ENCODE peak calls at places on chromosome 12, in seven cellular contexts. Z, D, E, A, N, Q and C are unnamed samples.

GRCh38 chr12:60535363-60535762 is 939.5 kb downstream of the SLC16A7 start:
- DNase-seq in Z (no peak), D (no peak), E (no peak), A (no peak), N (no peak), Q (no peak), C (no peak)

GRCh38 chr12:120092531-120093335 is 23.8 kb downstream of the RAB35 start:
- DNase-seq in Z (no peak), D (no peak), E (no peak), A (no peak), N (no peak), Q (no peak), C (no peak)

GRCh38 chr12:83040339-83040738 is 353.6 kb downstream of the TMTC2 start:
- DNase-seq in Z (no peak), D (no peak), E (no peak), A (no peak), N (no peak), Q (no peak), C (no peak)

GRCh38 chr12:116278667-116279066 is 1.2 kb upstream of the MED13L start:
- DNase-seq in Z (no peak), D (no peak), E (no peak), A (no peak), N (no peak), Q (no peak), C (no peak)

GRCh38 chr12:110105961-110106540 is 18.1 kb upstream of the IFT81 start:
- DNase-seq in Z (no peak), D (no peak), E (no peak), A (no peak), N (no peak), Q (no peak), C (no peak)

GRCh38 chr12:29737616-29738015 is 46.1 kb downstream of the TMTC1 start:
- DNase-seq in Z (no peak), D (no peak), E (no peak), A (no peak), N (no peak), Q (no peak), C (no peak)

GRCh38 chr12:916240-916639 is 33.3 kb downstream of the RAD52 start:
- DNase-seq in Z (peak; percentile 56), D (no peak), E (no peak), A (no peak), N (peak; percentile 11), Q (peak; percentile 78), C (no peak)

GRCh38 chr12:34257093-34257492 is 234.8 kb downstream of the ALG10 start:
- DNase-seq in Z (no peak), D (no peak), E (no peak), A (no peak), N (no peak), Q (no peak), C (no peak)

GRCh38 chr12:52004042-52004648 is 2.6 kb upstream of the TAMALIN start:
- DNase-seq in Z (peak; percentile 33), D (no peak), E (peak; percentile 40), A (no peak), N (no peak), Q (no peak), C (no peak)

GRCh38 chr12:38887770-38888169 is 17.6 kb downstream of the CPNE8 start:
- DNase-seq in Z (no peak), D (no peak), E (no peak), A (no peak), N (no peak), Q (no peak), C (no peak)

GRCh38 chr12:77888611-77889010 is 57.9 kb downstream of the NAV3 start:
- DNase-seq in Z (no peak), D (no peak), E (no peak), A (no peak), N (no peak), Q (no peak), C (no peak)

GRCh38 chr12:50214018-50214417 is 46.8 kb upstream of the CERS5 start:
- DNase-seq in Z (no peak), D (no peak), E (no peak), A (no peak), N (no peak), Q (no peak), C (no peak)

DNA sequence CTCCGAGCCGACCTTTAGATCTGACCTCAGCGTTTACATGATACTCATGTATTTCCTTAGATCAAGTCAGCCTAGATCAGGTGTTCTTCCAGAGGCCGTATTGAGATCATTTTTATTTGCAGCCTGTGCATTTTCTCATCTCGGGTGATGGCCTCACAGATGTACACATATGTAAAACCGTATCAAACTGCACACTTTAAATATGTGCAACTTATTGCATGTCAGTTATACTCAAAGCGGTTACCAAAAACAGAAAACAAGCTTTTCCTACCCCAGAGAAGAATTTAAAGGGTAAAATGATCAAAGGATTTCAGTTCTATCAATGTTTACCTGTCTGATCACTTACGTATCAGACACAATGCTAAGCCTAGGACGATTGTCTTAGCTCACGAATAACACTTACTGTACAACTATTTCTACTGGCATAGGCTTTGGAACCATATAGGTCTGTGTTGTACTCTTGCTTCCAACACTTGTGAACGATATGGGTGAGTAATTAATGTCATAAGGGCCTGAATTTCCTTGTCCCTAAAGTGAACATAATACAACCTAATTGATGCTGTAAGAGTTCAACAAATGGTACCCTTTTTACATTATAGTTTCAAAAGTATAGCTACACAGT is 628 bp upstream of the LLPH start:
- DNase-seq in Z (no peak), D (no peak), E (no peak), A (no peak), N (no peak), Q (no peak), C (no peak)
- H3K27ac ChIP-seq in Z (peak overlapping the region; percentile 80), D (peak overlapping the region; percentile 79), E (peak overlapping the region; percentile 82), A (peak overlapping the region; percentile 79), N (peak overlapping the region; percentile 77), Q (peak overlapping the region; percentile 75), C (peak overlapping the region; percentile 68)

DNA sequence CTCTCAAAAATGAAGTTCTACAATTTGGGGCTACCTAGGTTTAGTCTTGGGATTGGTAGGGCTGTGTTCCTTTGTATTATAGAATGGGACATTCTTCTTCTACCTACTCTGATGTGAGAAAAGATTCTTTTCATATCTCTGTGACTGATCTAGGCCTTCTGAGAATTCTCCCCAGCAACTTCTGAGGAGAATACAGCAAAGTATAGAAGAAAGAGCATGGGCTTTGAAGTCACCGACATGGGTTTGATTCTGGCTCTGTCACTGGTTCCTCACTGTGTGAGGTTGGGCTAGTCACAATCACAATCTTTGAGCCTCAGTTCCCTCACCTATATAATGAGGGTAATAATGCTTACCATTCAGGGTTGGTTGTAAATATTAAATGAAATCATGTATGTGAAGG is 5.0 kb downstream of the ATN1 start:
- DNase-seq in Z (no peak), D (no peak), E (no peak), A (no peak), N (no peak), Q (no peak), C (no peak)
- H3K27ac ChIP-seq in Z (no peak overlapping the region), D (no peak overlapping the region), E (peak overlapping the region; percentile 73), A (no peak overlapping the region), N (peak overlapping the region; percentile 30), Q (peak overlapping the region; percentile 82), C (peak overlapping the region; percentile 34)

GRCh38 chr12:2034633-2035420 is 18.0 kb upstream of the CACNA1C start:
- DNase-seq in Z (peak; percentile 78), D (peak; percentile 65), E (peak; percentile 92), A (peak; percentile 87), N (peak; percentile 74), Q (peak; percentile 98), C (no peak)

GRCh38 chr12:2039034-2039433 is 13.8 kb upstream of the CACNA1C start:
- DNase-seq in Z (no peak), D (no peak), E (no peak), A (no peak), N (no peak), Q (no peak), C (no peak)

DNA sequence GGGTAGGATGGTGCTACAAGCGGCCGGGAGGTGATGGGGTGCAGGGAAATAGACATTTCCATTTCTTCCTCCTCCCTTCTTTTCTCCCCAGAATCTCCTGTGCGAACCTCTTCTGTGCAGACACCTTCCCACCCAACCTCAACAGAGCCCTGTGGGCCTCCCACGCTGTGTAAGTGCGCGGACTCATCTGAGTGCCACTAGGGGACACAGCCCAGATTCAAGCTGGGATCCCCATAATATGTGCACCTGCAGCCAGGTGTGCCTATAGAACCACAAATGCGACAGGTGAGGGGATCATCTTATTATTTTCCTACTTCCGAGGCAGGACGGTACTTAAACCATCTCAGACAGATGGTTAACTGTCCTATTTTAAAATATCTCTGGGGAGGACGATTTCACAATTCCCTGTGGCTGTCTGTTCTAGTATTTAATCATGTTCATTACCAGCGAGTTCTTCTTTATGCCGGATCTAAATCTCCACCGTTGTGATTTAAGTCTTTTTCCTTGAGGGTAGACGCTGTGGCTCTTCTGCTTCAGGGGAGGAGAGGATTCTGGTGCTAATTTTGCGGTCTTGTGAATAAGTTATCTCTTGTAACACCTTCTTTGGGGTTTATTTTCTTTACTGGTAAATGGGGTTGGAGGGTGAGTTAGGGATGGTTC is 17.2 kb upstream of the CACNA1C start:
- DNase-seq in Z (no peak), D (no peak), E (no peak), A (no peak), N (no peak), Q (no peak), C (no peak)
- H3K27ac ChIP-seq in Z (no peak overlapping the region), D (no peak overlapping the region), E (no peak overlapping the region), A (no peak overlapping the region), N (no peak overlapping the region), Q (no peak overlapping the region), C (no peak overlapping the region)

DNA sequence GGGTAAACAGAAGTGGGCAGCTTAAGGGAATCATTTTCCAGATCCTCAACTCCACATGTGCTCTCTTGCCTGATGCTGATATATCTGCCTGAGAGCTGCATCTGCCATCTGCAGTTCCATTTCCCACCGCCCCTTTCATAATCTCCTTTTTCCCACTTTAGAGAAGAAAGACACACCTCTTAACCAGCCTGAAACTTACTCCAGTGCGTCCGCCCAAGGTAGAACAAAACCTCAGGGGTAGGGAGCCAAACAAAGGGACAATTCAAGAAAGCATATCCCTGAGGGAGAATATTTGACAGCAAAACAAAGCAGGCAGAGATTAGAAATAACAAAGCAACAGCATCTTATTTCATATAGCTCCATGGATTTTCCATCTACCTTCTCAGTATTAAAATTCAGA is 4.3 kb downstream of the MDM1 start:
- DNase-seq in Z (no peak), D (no peak), E (no peak), A (no peak), N (no peak), Q (no peak), C (no peak)
- H3K27ac ChIP-seq in Z (no peak overlapping the region), D (no peak overlapping the region), E (no peak overlapping the region), A (no peak overlapping the region), N (no peak overlapping the region), Q (no peak overlapping the region), C (no peak overlapping the region)

GRCh38 chr12:94638521-94638920 is 11.8 kb downstream of the TMCC3 start:
- DNase-seq in Z (no peak), D (no peak), E (no peak), A (no peak), N (no peak), Q (no peak), C (no peak)

GRCh38 chr12:94640134-94640928 is 10.0 kb downstream of the TMCC3 start:
- DNase-seq in Z (no peak), D (no peak), E (no peak), A (peak; percentile 50), N (no peak), Q (no peak), C (no peak)

GRCh38 chr12:94643585-94643984 is 6.8 kb downstream of the TMCC3 start:
- DNase-seq in Z (no peak), D (no peak), E (no peak), A (no peak), N (no peak), Q (no peak), C (no peak)

GRCh38 chr12:94644141-94644575 is 6.2 kb downstream of the TMCC3 start:
- DNase-seq in Z (peak; percentile 46), D (no peak), E (no peak), A (no peak), N (no peak), Q (no peak), C (no peak)

GRCh38 chr12:94641283-94641682 is 9.1 kb downstream of the TMCC3 start:
- DNase-seq in Z (no peak), D (no peak), E (no peak), A (no peak), N (no peak), Q (no peak), C (no peak)
- H3K27ac ChIP-seq in Z (no peak overlapping the region), D (no peak overlapping the region), E (no peak overlapping the region), A (no peak overlapping the region), N (no peak overlapping the region), Q (no peak overlapping the region), C (no peak overlapping the region)